ENCODE peak calls at places on chromosomes 7 and 10, in nine cellular contexts. G, B, R, M, S, Q, D, K and X are unnamed samples.

GRCh38 chr10:93458821-93459257 is 23.3 kb downstream of the MYOF start:
- DNase-seq in G (peak), B (peak), R (peak), M (no peak), S (peak), Q (no peak), D (peak), K (no peak), X (no peak)

GRCh38 chr7:148382585-148382984 is 208.0 kb upstream of the C7orf33 start:
- DNase-seq in G (no peak), B (no peak), R (no peak), M (no peak), S (no peak), Q (no peak), D (no peak), K (no peak), X (no peak)

GRCh38 chr7:451255-452229 is 68.1 kb downstream of the PDGFA start:
- DNase-seq in G (no peak), B (no peak), R (no peak), M (no peak), S (no peak), Q (no peak), D (no peak), K (no peak), X (no peak)

GRCh38 chr10:73816917-73817729 is 5.7 kb upstream of the NDST2 start:
- DNase-seq in G (no peak), B (no peak), R (no peak), M (no peak), S (peak), Q (no peak), D (no peak), K (no peak), X (no peak)

GRCh38 chr10:1779796-1780195 is 42.5 kb upstream of the ADARB2 start:
- DNase-seq in G (no peak), B (no peak), R (no peak), M (no peak), S (no peak), Q (no peak), D (no peak), K (no peak), X (no peak)

GRCh38 chr10:9035355-9035754 is 980.9 kb downstream of the GATA3 start:
- DNase-seq in G (no peak), B (no peak), R (no peak), M (no peak), S (no peak), Q (no peak), D (peak), K (no peak), X (no peak)

GRCh38 chr10:28878236-28878970 is 201.1 kb downstream of the BAMBI start:
- DNase-seq in G (no peak), B (no peak), R (no peak), M (no peak), S (no peak), Q (no peak), D (no peak), K (no peak), X (no peak)

GRCh38 chr10:110528224-110528997 is 30.7 kb downstream of the DUSP5 start:
- DNase-seq in G (no peak), B (no peak), R (no peak), M (no peak), S (peak), Q (no peak), D (peak), K (no peak), X (no peak)

GRCh38 chr10:125060851-125061556 is 99.4 kb downstream of the CTBP2 start:
- DNase-seq in G (peak), B (peak), R (peak), M (peak), S (peak), Q (peak), D (peak), K (no peak), X (no peak)

GRCh38 chr10:26365681-26366327 is 72.3 kb upstream of the APBB1IP start:
- DNase-seq in G (no peak), B (no peak), R (no peak), M (no peak), S (no peak), Q (no peak), D (no peak), K (no peak), X (no peak)

GRCh38 chr7:55019691-55020480 is 1.1 kb downstream of the EGFR start:
- DNase-seq in G (peak), B (peak), R (peak), M (no peak), S (no peak), Q (peak), D (peak), K (no peak), X (no peak)

GRCh38 chr10:132390455-132391371 is 6.3 kb upstream of the PWWP2B start:
- DNase-seq in G (peak), B (no peak), R (no peak), M (no peak), S (no peak), Q (no peak), D (no peak), K (no peak), X (no peak)

GRCh38 chr10:31322647-31323046 is 3.6 kb downstream of the ZEB1 start:
- DNase-seq in G (no peak), B (no peak), R (peak), M (peak), S (peak), Q (peak), D (no peak), K (no peak), X (no peak)

GRCh38 chr7:140596751-140597424 is 43.7 kb downstream of the DENND2A start:
- DNase-seq in G (no peak), B (peak), R (no peak), M (no peak), S (peak), Q (no peak), D (peak), K (peak), X (no peak)

GRCh38 chr7:84684836-84685235 is 490.2 kb upstream of the SEMA3A start:
- DNase-seq in G (no peak), B (no peak), R (no peak), M (no peak), S (no peak), Q (no peak), D (no peak), K (no peak), X (no peak)

GRCh38 chr7:27516415-27516814 is 146.3 kb downstream of the HIBADH start:
- DNase-seq in G (no peak), B (no peak), R (no peak), M (no peak), S (no peak), Q (no peak), D (no peak), K (no peak), X (no peak)

GRCh38 chr7:15352807-15353206 is 209.0 kb downstream of the AGMO start:
- DNase-seq in G (no peak), B (no peak), R (no peak), M (no peak), S (no peak), Q (no peak), D (no peak), K (no peak), X (no peak)

GRCh38 chr7:76064208-76064970 is 16.5 kb downstream of the MDH2 start:
- DNase-seq in G (no peak), B (no peak), R (no peak), M (no peak), S (no peak), Q (no peak), D (no peak), K (no peak), X (no peak)

GRCh38 chr7:119900996-119901395 is 372.0 kb upstream of the KCND2 start:
- DNase-seq in G (no peak), B (no peak), R (no peak), M (no peak), S (peak), Q (no peak), D (peak), K (no peak), X (no peak)

GRCh38 chr7:116417593-116418345 is 81.8 kb upstream of the CAV2 start:
- DNase-seq in G (no peak), B (no peak), R (no peak), M (no peak), S (peak), Q (no peak), D (no peak), K (no peak), X (no peak)

GRCh38 chr10:3652886-3653285 is 132.1 kb downstream of the KLF6 start:
- DNase-seq in G (no peak), B (peak), R (no peak), M (no peak), S (peak), Q (no peak), D (no peak), K (no peak), X (no peak)

GRCh38 chr7:109964780-109965179 is 1126.1 kb upstream of the LRRN3 start:
- DNase-seq in G (no peak), B (no peak), R (no peak), M (no peak), S (no peak), Q (no peak), D (no peak), K (no peak), X (no peak)

GRCh38 chr7:89780291-89780690 is 374.0 kb upstream of the STEAP1 start:
- DNase-seq in G (no peak), B (no peak), R (no peak), M (no peak), S (no peak), Q (no peak), D (no peak), K (no peak), X (no peak)

GRCh38 chr10:122699796-122700466 is at the start of gene C10orf120:
- DNase-seq in G (no peak), B (no peak), R (no peak), M (peak), S (no peak), Q (no peak), D (no peak), K (no peak), X (no peak)

GRCh38 chr7:77940647-77941046 is 142.1 kb downstream of the PHTF2 start:
- DNase-seq in G (no peak), B (peak), R (peak), M (peak), S (peak), Q (peak), D (peak), K (peak), X (no peak)

GRCh38 chr10:11295492-11295891 is 277.8 kb downstream of the CELF2 start:
- DNase-seq in G (no peak), B (no peak), R (no peak), M (no peak), S (no peak), Q (no peak), D (no peak), K (no peak), X (no peak)

GRCh38 chr7:155850730-155851678 is 38.7 kb upstream of the SHH start:
- DNase-seq in G (no peak), B (no peak), R (no peak), M (no peak), S (no peak), Q (no peak), D (no peak), K (no peak), X (no peak)

GRCh38 chr7:127933116-127933515 is 98.1 kb downstream of the LRRC4 start:
- DNase-seq in G (no peak), B (no peak), R (no peak), M (no peak), S (peak), Q (no peak), D (no peak), K (no peak), X (no peak)

GRCh38 chr7:22551768-22552513 is 52.0 kb upstream of the STEAP1B start:
- DNase-seq in G (no peak), B (no peak), R (no peak), M (no peak), S (no peak), Q (no peak), D (no peak), K (no peak), X (no peak)

GRCh38 chr7:36673703-36674102 is 50.6 kb downstream of the AOAH start:
- DNase-seq in G (no peak), B (no peak), R (no peak), M (no peak), S (no peak), Q (no peak), D (no peak), K (no peak), X (no peak)

GRCh38 chr10:51029172-51029641 is 45.1 kb upstream of the PRKG1 start:
- DNase-seq in G (no peak), B (no peak), R (no peak), M (no peak), S (no peak), Q (no peak), D (no peak), K (no peak), X (no peak)

GRCh38 chr7:137875746-137876145 is 29.0 kb upstream of the DGKI start:
- DNase-seq in G (no peak), B (no peak), R (no peak), M (no peak), S (no peak), Q (no peak), D (no peak), K (no peak), X (no peak)

GRCh38 chr10:86266446-86267242 is 100.0 kb downstream of the GRID1 start:
- DNase-seq in G (peak), B (no peak), R (peak), M (no peak), S (no peak), Q (no peak), D (no peak), K (no peak), X (no peak)

GRCh38 chr7:3537210-3537875 is 236.3 kb downstream of the SDK1 start:
- DNase-seq in G (no peak), B (no peak), R (no peak), M (no peak), S (peak), Q (no peak), D (peak), K (no peak), X (no peak)